ENCODE peak calls at places on chromosomes 3 and 15, in four cellular contexts. G is GM12878, X is endothelial cell of umbilical vein, R is K562. E is an unnamed sample.

GRCh38 chr15:75723847-75724660 is 11.4 kb upstream of the CSPG4 start:
- DNase-seq in G (no peak), X (peak; percentile 84), R (peak; percentile 72), E (peak; percentile 96)

GRCh38 chr3:128859573-128860154 is 19.8 kb upstream of the ACAD9 start:
- DNase-seq in G (no peak), X (no peak), R (peak; percentile 48), E (no peak)

GRCh38 chr3:129312021-129312639 is 33.5 kb downstream of the HMCES start:
- DNase-seq in G (no peak), X (no peak), R (no peak), E (peak; percentile 55)

GRCh38 chr3:151925419-151925818 is 52.0 kb downstream of the SUCNR1 start:
- DNase-seq in G (no peak), X (no peak), R (no peak), E (no peak)

GRCh38 chr15:89401636-89402252 is 67.1 kb upstream of the POLG start:
- DNase-seq in G (no peak), X (no peak), R (peak; percentile 15), E (peak; percentile 85)

GRCh38 chr3:140470962-140471361 is 206.9 kb upstream of the TRIM42 start:
- DNase-seq in G (no peak), X (no peak), R (no peak), E (no peak)

GRCh38 chr15:94576889-94577533 is 345.6 kb downstream of the MCTP2 start:
- DNase-seq in G (no peak), X (peak; percentile 28), R (peak; percentile 56), E (no peak)

GRCh38 chr15:42593143-42593542 is 17.7 kb downstream of the STARD9 start:
- DNase-seq in G (no peak), X (no peak), R (no peak), E (peak; percentile 21)

GRCh38 chr3:151219056-151219455 is 16.0 kb upstream of the GPR171 start:
- DNase-seq in G (no peak), X (no peak), R (no peak), E (peak; percentile 87)

GRCh38 chr3:42503957-42504333 is 1.5 kb downstream of the VIPR1 start:
- DNase-seq in G (no peak), X (no peak), R (no peak), E (no peak)

GRCh38 chr3:136078421-136079364 is 113.2 kb downstream of the PPP2R3A start:
- DNase-seq in G (no peak), X (peak; percentile 62), R (peak; percentile 24), E (peak; percentile 38)

GRCh38 chr15:25734680-25735355 is 128.3 kb downstream of the ATP10A start:
- DNase-seq in G (no peak), X (no peak), R (no peak), E (no peak)

GRCh38 chr15:63596666-63597032 is 538 bp upstream of the FBXL22 start:
- DNase-seq in G (no peak), X (no peak), R (no peak), E (no peak)

GRCh38 chr3:67288707-67289106 is 290.6 kb downstream of the KBTBD8 start:
- DNase-seq in G (no peak), X (no peak), R (no peak), E (no peak)

GRCh38 chr3:178439504-178439903 is 96.7 kb upstream of the KCNMB2 start:
- DNase-seq in G (no peak), X (peak; percentile 16), R (peak; percentile 20), E (peak; percentile 74)

GRCh38 chr15:71455878-71456277 is 340.6 kb downstream of the THSD4 start:
- DNase-seq in G (no peak), X (no peak), R (no peak), E (no peak)

GRCh38 chr3:119145500-119146167 is at the start of gene TEX55:
- DNase-seq in G (no peak), X (peak; percentile 30), R (peak; percentile 44), E (peak; percentile 61)
- TF ChIP-seq FOS in G (no peak), X (no peak), R (no peak), E (no peak)

DNA sequence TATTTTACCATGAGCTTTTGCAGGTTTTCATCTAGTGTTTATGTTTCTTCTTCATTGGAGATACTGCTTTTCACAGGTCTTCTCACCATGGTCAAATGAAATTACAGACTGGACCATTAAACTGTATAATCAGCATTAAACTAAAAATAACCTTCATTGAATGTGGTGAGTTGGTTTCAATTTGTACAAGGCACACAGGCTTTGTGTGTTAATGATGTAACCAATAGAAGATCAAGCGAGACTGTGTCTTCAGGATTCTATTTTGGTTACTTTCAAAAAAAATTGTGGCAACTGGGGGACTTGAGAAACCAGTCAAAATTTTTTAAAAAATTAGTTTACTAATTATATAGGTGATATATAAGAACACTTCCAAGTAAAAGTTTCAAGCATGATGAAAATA is 54.3 kb upstream of the GCSAM start:
- DNase-seq in G (no peak), X (no peak), R (no peak), E (no peak)
- TF ChIP-seq FOS in G (no peak), X (no peak), R (no peak), E (no peak)

DNA sequence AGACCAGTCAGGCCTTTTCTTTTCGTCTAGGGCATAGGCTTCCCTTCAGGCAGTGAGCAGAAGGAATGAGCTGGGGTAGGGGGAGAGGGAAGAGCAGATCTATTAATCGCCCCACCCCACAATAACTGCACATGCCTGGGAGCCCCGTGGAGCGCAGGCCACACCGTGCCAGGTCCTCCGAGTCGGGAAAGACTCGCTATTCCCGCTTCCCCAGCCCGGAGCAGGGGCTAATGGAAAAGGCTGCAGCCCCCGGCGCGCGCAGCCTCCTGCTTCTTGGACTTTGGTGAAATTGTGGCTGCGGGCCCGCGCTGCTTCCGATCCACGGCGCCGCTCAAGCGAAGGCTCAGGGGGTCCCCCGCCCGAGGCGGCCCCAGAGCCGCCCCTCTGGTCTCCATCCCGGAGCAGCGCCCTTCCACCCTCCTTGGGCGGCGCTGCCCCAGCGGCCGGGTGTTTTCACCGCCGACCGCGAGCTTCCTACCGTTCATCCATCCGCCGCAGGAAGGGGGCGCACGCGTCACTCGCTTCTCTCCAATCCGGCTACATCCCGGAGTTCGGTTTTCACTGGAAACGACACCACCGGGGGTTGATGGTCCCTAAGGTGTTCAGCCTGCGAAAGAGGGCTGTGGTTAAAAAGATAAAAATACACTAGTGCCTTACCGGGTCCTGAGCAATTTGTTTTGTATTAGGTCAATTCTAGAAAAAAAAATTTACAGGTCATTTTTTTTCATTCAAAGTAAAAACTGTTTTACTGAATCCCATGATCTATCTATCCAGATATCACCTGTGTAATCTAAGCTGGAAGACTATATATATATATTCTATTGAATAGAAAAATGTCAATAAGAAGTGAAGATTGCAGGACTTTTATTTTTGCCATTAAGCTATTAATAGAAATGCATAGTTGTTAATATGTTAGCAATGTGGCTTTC is 4.4 kb upstream of the SYNM start:
- DNase-seq in G (no peak), X (peak; percentile 59), R (peak; percentile 74), E (peak; percentile 63)
- TF ChIP-seq FOS in G (no peak), X (no peak), R (no peak), E (no peak)

DNA sequence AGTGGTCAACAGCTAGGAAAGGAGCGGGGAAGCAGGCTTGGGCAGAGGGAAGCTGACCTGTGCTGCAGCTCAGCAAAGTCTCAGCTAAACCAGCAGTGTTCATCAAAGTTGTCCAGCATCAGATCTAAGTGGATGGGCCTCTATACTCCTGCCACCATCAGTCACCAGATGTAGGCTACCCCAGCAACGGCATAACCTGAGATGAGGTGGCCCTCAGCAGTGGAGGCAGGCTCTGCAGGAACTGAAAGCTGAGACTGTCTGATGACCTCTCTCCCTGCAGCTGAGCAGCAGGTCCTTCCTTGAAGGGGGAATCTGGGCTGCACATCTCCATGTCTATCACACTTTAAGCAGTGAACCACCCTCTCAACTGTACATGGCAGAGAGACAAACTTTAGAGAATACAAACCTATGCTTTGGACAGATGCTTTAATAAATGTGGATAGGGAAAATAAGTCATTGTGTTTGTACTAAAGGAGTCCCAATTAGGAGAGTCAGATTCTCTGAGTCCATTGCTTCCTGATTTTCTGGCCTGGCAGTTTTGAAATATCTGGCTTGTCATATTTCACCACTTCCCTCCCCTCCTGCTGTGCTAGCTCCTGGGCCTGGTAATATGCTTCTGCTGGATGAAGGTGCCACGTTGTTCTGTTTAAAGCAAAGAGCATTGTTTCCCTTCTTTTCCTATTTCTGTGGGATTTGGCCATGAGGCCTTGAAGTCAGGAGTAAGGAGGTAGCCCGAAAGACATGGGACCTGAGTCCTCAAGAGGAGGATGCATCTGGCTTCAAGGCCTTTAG is 11.1 kb upstream of the PSTPIP1 start:
- DNase-seq in G (no peak), X (no peak), R (no peak), E (no peak)
- TF ChIP-seq FOS in G (no peak), X (no peak), R (no peak), E (no peak)

GRCh38 chr3:52223449-52224408 is 1.7 kb downstream of the TLR9 start:
- DNase-seq in G (no peak), X (no peak), R (no peak), E (no peak)
- TF ChIP-seq FOS in G (no peak), X (no peak), R (no peak), E (no peak)

DNA sequence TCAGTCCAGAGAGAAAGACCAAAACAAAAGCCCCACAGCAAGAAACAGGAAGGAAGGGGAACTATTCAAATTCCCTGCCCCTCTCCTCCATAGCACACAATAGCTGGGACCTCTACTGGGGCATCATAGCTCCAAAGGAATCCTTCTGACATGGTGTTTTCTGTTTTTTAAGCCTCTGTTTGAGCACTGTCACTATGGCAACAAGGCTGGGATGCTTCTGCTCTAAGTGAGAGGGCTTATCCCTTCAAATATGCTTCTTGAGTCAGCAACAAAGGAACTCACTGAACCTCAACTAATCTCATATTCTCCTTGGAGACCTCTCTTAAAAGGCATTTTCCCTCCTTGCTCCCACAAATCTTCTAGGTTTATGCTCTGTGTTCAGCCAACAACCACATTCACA is 40.5 kb downstream of the MYLK start:
- DNase-seq in G (no peak), X (no peak), R (no peak), E (peak; percentile 72)
- TF ChIP-seq FOS in G (no peak), X (no peak), R (no peak), E (no peak)

DNA sequence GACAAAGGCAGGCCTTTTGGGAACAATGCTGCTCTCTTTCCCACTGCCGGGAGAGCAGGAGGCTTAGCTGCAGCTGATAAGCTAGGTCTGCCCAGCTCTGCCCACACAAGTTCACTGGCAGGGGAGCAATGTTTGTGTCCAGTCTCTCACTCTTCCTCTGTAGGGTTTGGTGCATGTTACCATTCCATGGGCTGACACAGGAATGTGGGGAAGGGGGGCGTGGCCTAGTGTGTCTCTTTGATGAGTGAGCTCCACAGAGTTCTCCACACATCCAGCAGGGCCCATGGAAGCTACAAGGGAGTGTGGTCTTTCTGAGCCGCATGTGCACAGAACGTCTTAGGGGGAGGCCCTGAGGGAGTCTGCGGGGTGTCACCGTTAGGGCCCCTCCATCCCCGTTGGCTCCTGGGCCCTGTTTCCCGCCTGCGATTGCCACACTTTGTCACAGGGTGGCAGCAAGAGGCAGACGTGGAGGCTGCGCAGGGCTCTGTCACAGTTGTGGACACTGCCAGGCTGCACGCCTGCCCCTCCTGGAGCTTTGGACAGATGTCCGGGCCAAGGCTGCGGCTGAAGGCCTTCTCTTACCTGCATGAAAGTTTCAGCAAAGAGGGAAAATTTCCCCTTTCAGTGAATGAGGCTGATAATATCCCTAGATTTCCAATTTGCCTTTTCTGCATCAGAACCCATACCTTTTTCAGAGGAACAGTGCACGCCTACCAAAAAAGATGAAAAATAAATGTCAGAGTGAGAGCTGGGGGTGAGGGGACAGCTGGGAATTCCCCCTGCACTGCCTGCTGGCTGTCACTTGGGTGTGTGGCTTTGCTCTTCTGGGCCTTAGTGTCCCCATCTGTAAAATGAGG is 24.3 kb downstream of the CACNA2D3 start:
- DNase-seq in G (no peak), X (no peak), R (peak; percentile 16), E (no peak)
- TF ChIP-seq FOS in G (no peak), X (no peak), R (no peak), E (no peak)

GRCh38 chr15:40465939-40466338 is 4.8 kb upstream of the CHST14 start:
- DNase-seq in G (no peak), X (no peak), R (no peak), E (no peak)
- TF ChIP-seq FOS in G (no peak), X (no peak), R (no peak), E (no peak)

GRCh38 chr3:21618695-21619094 is 132.3 kb downstream of the ZNF385D start:
- DNase-seq in G (no peak), X (no peak), R (peak; percentile 6), E (no peak)
- TF ChIP-seq FOS in G (no peak), X (no peak), R (no peak), E (no peak)

E was measured in IMR-90.